ENCODE peak calls at places on chromosomes 5 and 9, in nine cellular contexts. M is progenitor cell of endocrine pancreas, I is brain microvascular endothelial cell, P is mesothelial cell of epicardium, D is left ventricle myocardium inferior, F is astrocyte, J is endothelial cell, B is WTC11, L is mucosa of descending colon. H is an unnamed sample.

GRCh38 chr9:100473271-100474081 is 527 bp downstream of the TMEFF1 start:
- DNase-seq in F (peak), I (no peak), D (no peak), M (peak), L (peak), B (peak), J (peak), P (peak), H (peak)

GRCh38 chr9:122370303-122370702 is 521 bp upstream of the PTGS1 start:
- DNase-seq in P (no peak), F (no peak), J (no peak), L (no peak), I (no peak), D (no peak), M (no peak), B (no peak), H (no peak)

GRCh38 chr5:95771109-95771708 is 40.1 kb downstream of the RHOBTB3 start:
- DNase-seq in I (no peak), L (no peak), J (no peak), F (no peak), M (no peak), P (no peak), B (no peak), D (peak), H (no peak)

GRCh38 chr5:169641253-169641652 is 4.2 kb downstream of the DOCK2 start:
- DNase-seq in F (peak), I (no peak), B (no peak), M (peak), D (no peak), L (no peak), J (peak), P (no peak), H (peak)

GRCh38 chr5:485113-485942 is 38.9 kb downstream of the SLC9A3 start:
- DNase-seq in B (no peak), I (no peak), P (no peak), J (no peak), D (no peak), M (no peak), L (no peak), F (no peak), H (peak)

GRCh38 chr5:65111961-65112658 is 343.4 kb downstream of the CWC27 start:
- DNase-seq in M (no peak), F (no peak), D (no peak), P (no peak), L (no peak), I (no peak), B (no peak), J (no peak), H (no peak)

GRCh38 chr9:104923289-104923688 is 4.7 kb downstream of the ABCA1 start:
- DNase-seq in P (no peak), J (no peak), M (no peak), D (no peak), B (no peak), F (peak), L (no peak), I (peak), H (no peak)

GRCh38 chr9:70093944-70094343 is 50.3 kb downstream of the MAMDC2 start:
- DNase-seq in L (no peak), D (no peak), F (no peak), B (no peak), M (no peak), J (no peak), P (no peak), I (no peak), H (no peak)

GRCh38 chr9:133858771-133859170 is 120.6 kb upstream of the SARDH start:
- DNase-seq in F (no peak), M (no peak), L (no peak), B (no peak), P (no peak), I (no peak), D (no peak), J (no peak), H (no peak)

GRCh38 chr5:159104759-159105317 is 5.1 kb upstream of the EBF1 start:
- DNase-seq in D (no peak), B (no peak), J (peak), F (no peak), L (no peak), M (no peak), P (no peak), I (no peak), H (no peak)
- TF ChIP-seq CTCF in D (no peak), B (no peak), J (no peak), F (no peak), L (no peak), M (no peak), P (no peak), I (no peak), H (no peak)

DNA sequence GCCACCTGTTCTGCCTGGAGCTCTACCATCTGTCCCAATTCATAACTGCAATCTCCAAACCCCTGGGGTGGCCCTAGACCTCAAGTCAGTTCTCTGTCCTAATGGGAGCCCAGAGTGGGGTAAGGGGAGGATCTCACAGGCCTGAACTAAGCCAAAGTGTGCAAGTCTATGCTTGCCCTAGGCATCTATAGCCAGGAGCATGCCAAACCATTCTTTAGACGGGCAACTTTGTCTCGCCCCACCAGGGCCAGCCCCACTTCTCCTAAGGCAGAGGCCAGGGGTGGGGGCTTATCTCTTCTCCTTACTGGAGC is 3.3 kb downstream of the ACSL6 start:
- DNase-seq in D (no peak), F (no peak), B (peak), J (no peak), M (no peak), L (no peak), I (no peak), P (no peak), H (no peak)
- TF ChIP-seq CTCF in D (no peak), F (no peak), B (no peak), J (peak), M (no peak), L (peak), I (no peak), P (no peak), H (no peak)

GRCh38 chr5:54905246-54905770 is 80.1 kb downstream of the ESM1 start:
- DNase-seq in F (no peak), M (no peak), J (no peak), P (no peak), I (no peak), L (no peak), B (no peak), D (no peak), H (no peak)

GRCh38 chr5:54909126-54909525 is 76.3 kb downstream of the ESM1 start:
- DNase-seq in D (no peak), I (no peak), B (no peak), J (no peak), L (no peak), M (no peak), P (no peak), F (no peak), H (no peak)

GRCh38 chr5:54904425-54904824 is 81.0 kb downstream of the ESM1 start:
- DNase-seq in M (no peak), D (no peak), B (peak), P (no peak), J (peak), F (peak), L (no peak), I (peak), H (peak)

GRCh38 chr5:54902817-54903473 is 82.4 kb downstream of the ESM1 start:
- DNase-seq in P (no peak), F (peak), D (no peak), M (no peak), B (no peak), L (peak), I (no peak), J (no peak), H (no peak)

DNA sequence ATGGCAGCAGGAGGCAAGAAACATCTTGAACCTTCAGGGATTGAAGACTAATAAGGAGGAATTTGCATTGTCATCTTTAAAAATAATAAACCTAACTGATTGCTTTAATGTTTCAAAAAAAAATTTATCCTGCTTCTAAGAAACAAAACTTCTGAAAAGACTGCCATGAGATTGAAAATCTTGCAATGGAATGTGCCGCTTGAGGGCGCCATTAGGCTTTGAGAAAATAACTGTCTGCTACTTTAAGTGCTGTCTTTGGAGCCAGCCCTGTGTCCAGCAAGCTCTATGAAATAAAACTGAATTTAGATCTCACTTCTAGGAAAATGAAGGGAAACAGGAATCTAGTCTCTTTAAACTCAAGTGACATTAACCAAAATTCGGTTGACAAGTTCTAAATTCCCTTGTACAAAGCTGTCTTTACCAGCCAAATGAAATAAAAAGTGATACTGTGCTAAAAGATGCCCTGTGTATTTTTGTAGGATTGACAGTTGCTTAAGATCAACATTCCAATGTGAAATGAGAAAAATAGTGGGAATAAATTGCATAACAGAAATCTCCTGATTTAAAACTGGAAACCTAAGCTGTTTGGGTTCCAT is 79.4 kb downstream of the ESM1 start:
- DNase-seq in F (no peak), J (peak), I (peak), P (no peak), B (peak), M (peak), D (peak), L (peak), H (peak)
- TF ChIP-seq CTCF in F (peak), J (peak), I (peak), P (peak), B (peak), M (peak), D (peak), L (no peak), H (peak)

DNA sequence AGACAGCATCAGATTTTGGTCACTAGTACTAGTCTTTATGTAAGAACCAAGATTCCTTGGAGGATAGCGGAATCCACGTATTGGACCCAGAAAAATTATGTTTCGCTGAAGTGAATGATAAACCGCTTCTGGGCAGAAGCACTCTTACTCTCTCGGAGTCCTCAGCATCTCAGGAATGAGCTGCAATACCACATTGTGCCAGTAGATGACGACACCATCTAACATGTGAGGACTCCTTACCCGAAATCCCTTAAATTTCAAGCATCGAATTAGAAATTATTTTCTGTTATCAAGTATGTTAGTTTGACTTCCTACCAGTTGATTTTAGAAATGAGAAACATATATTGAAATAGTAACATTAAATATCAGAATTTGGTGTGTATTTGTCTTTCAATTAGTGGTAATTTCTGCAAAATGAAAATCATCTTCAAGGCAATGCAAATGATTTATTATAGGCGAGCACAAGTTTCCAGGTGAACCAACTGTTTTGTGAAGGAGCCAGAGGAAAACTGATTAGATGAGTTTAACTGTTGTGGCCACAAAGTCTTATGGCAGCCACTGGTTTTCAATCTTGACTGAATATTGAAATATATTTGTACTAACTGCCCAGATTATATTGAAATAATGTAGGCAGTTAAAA is 66.0 kb upstream of the CAMK4 start:
- DNase-seq in L (peak), D (peak), M (peak), J (peak), P (peak), I (peak), F (peak), B (peak), H (peak)
- TF ChIP-seq CTCF in L (peak), D (peak), M (peak), J (peak), P (peak), I (peak), F (peak), B (peak), H (peak)

GRCh38 chr9:89978185-89978584 is 373.4 kb downstream of the GADD45G start:
- DNase-seq in M (no peak), D (no peak), B (no peak), F (no peak), P (no peak), J (no peak), I (peak), L (no peak), H (no peak)
- TF ChIP-seq CTCF in M (peak), D (peak), B (no peak), F (peak), P (no peak), J (no peak), I (peak), L (peak), H (peak)

GRCh38 chr5:127326438-127326837 is 35.8 kb downstream of the MEGF10 start:
- DNase-seq in F (no peak), J (no peak), I (no peak), B (no peak), P (no peak), M (no peak), L (no peak), D (no peak), H (no peak)
- TF ChIP-seq CTCF in F (no peak), J (no peak), I (no peak), B (no peak), P (no peak), M (peak), L (no peak), D (no peak), H (no peak)

DNA sequence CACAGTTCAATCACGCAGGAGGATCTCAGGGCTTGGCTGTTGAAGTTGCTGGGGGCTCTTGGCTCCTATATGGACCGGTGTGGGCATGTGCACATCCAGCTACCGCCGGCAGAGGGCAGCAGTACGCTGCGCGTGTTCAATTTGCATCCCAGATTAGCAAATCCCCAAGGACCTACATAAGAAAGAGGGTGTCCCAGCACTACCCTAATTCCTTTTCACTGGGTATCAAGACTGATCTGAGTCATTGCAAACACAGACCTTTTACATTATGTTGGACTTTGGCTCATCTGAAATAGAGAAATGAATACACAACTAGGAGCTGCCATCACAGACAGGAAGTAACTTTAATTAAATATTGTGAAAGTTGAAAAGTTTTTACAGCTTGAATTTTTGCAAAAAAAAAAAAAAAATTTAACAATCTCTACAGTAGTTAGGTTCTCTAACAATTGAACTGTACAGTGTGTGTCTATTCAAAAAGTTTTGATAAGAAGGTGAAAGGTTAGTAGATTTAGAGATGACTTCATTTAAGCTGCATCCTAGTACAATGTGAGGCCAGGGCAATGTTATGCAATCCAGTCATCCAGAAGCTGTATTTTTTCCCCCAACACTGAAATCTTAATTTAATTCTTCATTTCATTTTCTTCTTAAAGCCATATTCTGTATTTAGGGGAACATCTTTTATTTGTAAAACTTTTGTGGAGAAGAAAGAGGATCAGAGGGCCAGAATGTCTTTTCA is 404.0 kb downstream of the EBF1 start:
- DNase-seq in L (peak), P (peak), B (peak), M (peak), D (peak), I (peak), F (peak), J (peak), H (peak)
- TF ChIP-seq CTCF in L (peak), P (peak), B (peak), M (peak), D (peak), I (peak), F (peak), J (peak), H (peak)

GRCh38 chr9:36036253-36036779 is 397 bp upstream of the RECK start:
- DNase-seq in B (no peak), P (no peak), I (no peak), J (no peak), D (no peak), F (no peak), L (no peak), M (no peak), H (no peak)

GRCh38 chr9:36037580-36038169 is 962 bp downstream of the RECK start:
- DNase-seq in J (no peak), M (no peak), P (no peak), D (no peak), I (no peak), F (no peak), B (no peak), L (no peak), H (no peak)

GRCh38 chr9:36034911-36035490 is 1.7 kb upstream of the RECK start:
- DNase-seq in B (no peak), I (no peak), F (no peak), J (no peak), L (no peak), M (no peak), P (no peak), D (no peak), H (no peak)

GRCh38 chr9:36039121-36039520 is 2.4 kb downstream of the RECK start:
- DNase-seq in D (no peak), M (no peak), F (no peak), J (no peak), B (no peak), I (no peak), P (no peak), L (no peak), H (no peak)

GRCh38 chr9:36036780-36037579 is at the start of gene RECK:
- DNase-seq in B (peak), J (peak), L (peak), M (peak), P (peak), I (peak), F (peak), D (peak), H (peak)
- TF ChIP-seq CTCF in B (no peak), J (no peak), L (no peak), M (no peak), P (no peak), I (no peak), F (no peak), D (no peak), H (no peak)

H was measured in nephron progenitor cell.